ENCODE peak calls at places on chromosomes 3 and 15, in six cellular contexts. J is mammary epithelial cell, Y is neural progenitor cell, A is HCT116, F is GM23338, O is fibroblast of lung. R is an unnamed sample.

GRCh38 chr3:16474304-16474703 is 39.2 kb downstream of the RFTN1 start:
- DNase-seq in J (no peak), Y (no peak), A (no peak), F (no peak), O (peak; percentile 38), R (no peak)

GRCh38 chr15:63392355-63393009 is 10.8 kb upstream of the CA12 start:
- DNase-seq in J (no peak), Y (no peak), A (no peak), F (no peak), O (no peak), R (no peak)

GRCh38 chr3:64267774-64268604 is 42.7 kb upstream of the PRICKLE2 start:
- DNase-seq in J (peak; percentile 76), Y (peak; percentile 80), A (no peak), F (peak; percentile 88), O (peak; percentile 78), R (no peak)

GRCh38 chr3:76497636-76498035 is 542.3 kb upstream of the ROBO2 start:
- DNase-seq in J (no peak), Y (peak; percentile 69), A (no peak), F (peak; percentile 96), O (no peak), R (no peak)

GRCh38 chr3:42440924-42441323 is 30.5 kb upstream of the LYZL4 start:
- DNase-seq in J (no peak), Y (peak; percentile 36), A (no peak), F (peak; percentile 50), O (no peak), R (no peak)

GRCh38 chr15:92665100-92665555 is 9.6 kb upstream of the FAM174B start:
- DNase-seq in J (no peak), Y (no peak), A (no peak), F (no peak), O (peak; percentile 80), R (no peak)

GRCh38 chr3:112111785-112112402 is 21.2 kb downstream of the GCSAM start:
- DNase-seq in J (peak; percentile 71), Y (peak; percentile 87), A (peak; percentile 46), F (peak; percentile 93), O (peak; percentile 76), R (peak; percentile 56)

GRCh38 chr3:136952292-136952691 is 5.5 kb upstream of the IL20RB start:
- DNase-seq in J (peak; percentile 72), Y (no peak), A (no peak), F (no peak), O (peak; percentile 49), R (no peak)

GRCh38 chr3:184676927-184677326 is 34.9 kb downstream of the MAGEF1 start:
- DNase-seq in J (no peak), Y (no peak), A (no peak), F (no peak), O (no peak), R (no peak)

GRCh38 chr3:161096771-161097367 is 8.3 kb downstream of the B3GALNT1 start:
- DNase-seq in J (peak; percentile 11), Y (peak; percentile 43), A (no peak), F (peak; percentile 76), O (no peak), R (peak; percentile 41)

GRCh38 chr15:65275104-65275727 is 11.5 kb downstream of the PARP16 start:
- DNase-seq in J (no peak), Y (no peak), A (no peak), F (no peak), O (no peak), R (peak; percentile 43)

GRCh38 chr3:120471643-120472042 is 20.9 kb upstream of the FSTL1 start:
- DNase-seq in J (no peak), Y (no peak), A (no peak), F (no peak), O (peak; percentile 38), R (no peak)

GRCh38 chr3:70982700-70983140 is 600.8 kb downstream of the FOXP1 start:
- DNase-seq in J (peak; percentile 97), Y (peak; percentile 52), A (peak; percentile 71), F (peak; percentile 54), O (peak; percentile 93), R (no peak)

GRCh38 chr15:79967331-79968182 is 3.4 kb downstream of the BCL2A1 start:
- DNase-seq in J (no peak), Y (no peak), A (no peak), F (no peak), O (no peak), R (no peak)

GRCh38 chr15:43102181-43102580 is 3.7 kb downstream of the UBR1 start:
- DNase-seq in J (no peak), Y (no peak), A (no peak), F (no peak), O (no peak), R (no peak)

GRCh38 chr15:43095708-43096347 is 10.0 kb downstream of the UBR1 start:
- DNase-seq in J (peak; percentile 66), Y (no peak), A (no peak), F (no peak), O (peak; percentile 70), R (no peak)

GRCh38 chr15:43100971-43101370 is 4.9 kb downstream of the UBR1 start:
- DNase-seq in J (peak; percentile 83), Y (no peak), A (no peak), F (no peak), O (no peak), R (no peak)

GRCh38 chr15:43096411-43096810 is 9.4 kb downstream of the UBR1 start:
- DNase-seq in J (no peak), Y (no peak), A (no peak), F (no peak), O (peak; percentile 49), R (no peak)

GRCh38 chr15:43099105-43099845 is 6.6 kb downstream of the UBR1 start:
- DNase-seq in J (no peak), Y (no peak), A (no peak), F (no peak), O (no peak), R (no peak)
- H3K4me2 ChIP-seq in J (no peak overlapping the region), Y (no peak overlapping the region), A (no peak overlapping the region), F (no peak overlapping the region), O (no peak overlapping the region), R (no peak overlapping the region)

GRCh38 chr3:178699810-178700209 is 163.6 kb downstream of the KCNMB2 start:
- DNase-seq in J (no peak), Y (no peak), A (no peak), F (no peak), O (peak; percentile 56), R (no peak)

GRCh38 chr3:178705925-178706324 is 169.7 kb downstream of the KCNMB2 start:
- DNase-seq in J (peak; percentile 94), Y (no peak), A (no peak), F (peak; percentile 11), O (peak; percentile 26), R (no peak)

GRCh38 chr3:178706411-178706810 is 170.2 kb downstream of the KCNMB2 start:
- DNase-seq in J (no peak), Y (no peak), A (no peak), F (no peak), O (no peak), R (no peak)

GRCh38 chr3:178699364-178699763 is 163.1 kb downstream of the KCNMB2 start:
- DNase-seq in J (no peak), Y (no peak), A (no peak), F (no peak), O (no peak), R (no peak)

DNA sequence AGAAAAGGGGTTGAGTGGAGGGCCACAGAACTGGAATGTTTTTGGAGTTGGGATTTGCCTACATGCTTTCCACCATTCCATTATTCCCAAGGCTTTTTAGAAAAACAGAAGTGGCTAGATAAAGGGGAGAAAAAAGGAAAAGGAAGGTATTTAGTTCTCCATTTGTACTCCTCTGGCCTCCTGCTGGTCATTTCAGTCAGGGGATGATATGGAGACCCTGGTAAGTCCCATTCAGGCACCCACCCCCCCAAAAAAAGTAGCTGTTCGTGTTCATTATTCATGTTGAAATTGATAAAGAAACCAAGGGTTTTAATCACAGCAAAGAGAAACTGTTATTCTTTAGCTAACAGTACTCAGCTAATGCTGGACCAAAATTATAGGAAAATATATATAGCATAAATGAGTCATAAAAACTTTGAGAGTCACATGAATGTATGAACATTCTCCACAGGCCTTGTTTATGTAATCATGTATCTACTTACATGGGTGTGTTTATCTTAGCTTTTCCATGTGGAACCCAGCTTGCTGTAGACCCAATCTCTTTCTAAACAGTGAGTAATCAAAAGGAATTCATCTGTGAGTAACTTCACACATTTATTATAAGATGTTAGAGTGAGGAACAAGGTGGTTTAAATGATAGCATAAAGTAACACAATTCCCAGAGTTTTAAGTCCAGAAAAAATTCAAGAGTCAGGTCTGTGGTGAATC is 167.2 kb downstream of the KCNMB2 start:
- DNase-seq in J (peak; percentile 80), Y (no peak), A (no peak), F (no peak), O (peak; percentile 96), R (no peak)
- H3K4me2 ChIP-seq in J (peak overlapping the region; percentile 41), Y (no peak overlapping the region), A (no peak overlapping the region), F (no peak overlapping the region), O (peak overlapping the region; percentile 48), R (no peak overlapping the region)

GRCh38 chr3:189680723-189681122 is 49.5 kb downstream of the TP63 start:
- DNase-seq in J (no peak), Y (no peak), A (no peak), F (no peak), O (no peak), R (no peak)

GRCh38 chr3:189674249-189674913 is 43.2 kb downstream of the TP63 start:
- DNase-seq in J (no peak), Y (no peak), A (no peak), F (no peak), O (no peak), R (no peak)

GRCh38 chr3:189673535-189673934 is 42.3 kb downstream of the TP63 start:
- DNase-seq in J (no peak), Y (no peak), A (no peak), F (no peak), O (no peak), R (no peak)

GRCh38 chr3:189677667-189678066 is 46.5 kb downstream of the TP63 start:
- DNase-seq in J (no peak), Y (no peak), A (no peak), F (no peak), O (no peak), R (no peak)
- H3K4me2 ChIP-seq in J (no peak overlapping the region), Y (no peak overlapping the region), A (no peak overlapping the region), F (no peak overlapping the region), O (no peak overlapping the region), R (no peak overlapping the region)

GRCh38 chr3:106213954-106214353 is 345.1 kb upstream of the CBLB start:
- DNase-seq in J (no peak), Y (no peak), A (no peak), F (no peak), O (no peak), R (no peak)

GRCh38 chr3:106215047-106215446 is 346.2 kb upstream of the CBLB start:
- DNase-seq in J (no peak), Y (no peak), A (no peak), F (no peak), O (no peak), R (peak; percentile 9)

GRCh38 chr3:106217745-106218144 is 348.9 kb upstream of the CBLB start:
- DNase-seq in J (no peak), Y (no peak), A (no peak), F (no peak), O (no peak), R (no peak)

GRCh38 chr3:106212658-106213222 is 343.9 kb upstream of the CBLB start:
- DNase-seq in J (peak; percentile 26), Y (no peak), A (no peak), F (no peak), O (peak; percentile 12), R (no peak)

DNA sequence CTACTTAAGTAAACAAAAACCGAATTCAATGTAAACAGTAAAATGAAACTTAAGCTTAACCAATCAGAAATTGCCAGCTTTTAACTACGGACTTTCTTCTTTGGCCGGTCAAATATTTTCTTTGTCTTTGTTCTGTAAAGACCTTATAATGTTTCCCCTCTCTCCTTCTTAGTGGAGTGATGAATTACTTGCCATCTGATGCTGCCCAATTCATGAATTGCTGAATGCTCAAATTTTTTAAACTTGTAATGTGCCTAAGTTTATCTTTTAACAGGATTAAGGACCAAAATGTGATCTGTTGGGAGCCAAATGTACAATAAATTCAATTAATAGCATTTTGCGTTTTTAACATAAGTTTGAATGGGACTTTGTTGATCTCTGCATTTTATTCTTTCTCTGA is 345.8 kb upstream of the CBLB start:
- DNase-seq in J (no peak), Y (no peak), A (no peak), F (no peak), O (no peak), R (no peak)
- H3K4me2 ChIP-seq in J (no peak overlapping the region), Y (no peak overlapping the region), A (no peak overlapping the region), F (no peak overlapping the region), O (no peak overlapping the region), R (no peak overlapping the region)